ENCODE peak calls at places on chromosomes 3 and 15, in ten cellular contexts. U, L, T, C, K, A, Y, Z, N and D are unnamed samples.

GRCh38 chr3:58260261-58260731 is 22.7 kb downstream of the ABHD6 start:
- DNase-seq in L (no peak), N (no peak), U (no peak), A (peak), Z (no peak), K (no peak), T (no peak), Y (no peak), C (peak), D (no peak)

GRCh38 chr15:22839046-22839705 is 710 bp downstream of the NIPA2 start:
- DNase-seq in K (peak), U (no peak), L (no peak), A (no peak), Z (no peak), C (no peak), N (no peak), Y (no peak), T (no peak), D (no peak)

GRCh38 chr3:126494204-126494603 is 18.5 kb upstream of the ZXDC start:
- DNase-seq in T (no peak), K (peak), A (no peak), Z (no peak), N (no peak), C (no peak), Y (no peak), U (no peak), L (no peak), D (no peak)

GRCh38 chr3:34106879-34107278 is 308.4 kb downstream of the PDCD6IP start:
- DNase-seq in C (no peak), L (no peak), Y (no peak), T (no peak), Z (no peak), K (peak), U (no peak), A (peak), N (no peak), D (no peak)

GRCh38 chr3:13346481-13347389 is 73.4 kb downstream of the NUP210 start:
- DNase-seq in L (no peak), A (no peak), Y (peak), C (no peak), K (no peak), U (no peak), Z (no peak), T (no peak), N (no peak), D (no peak)

GRCh38 chr15:89023311-89023961 is 64.8 kb upstream of the ABHD2 start:
- DNase-seq in Y (no peak), C (no peak), L (no peak), A (no peak), K (no peak), T (no peak), U (no peak), N (no peak), Z (no peak), D (no peak)

GRCh38 chr3:42664443-42664814 is 10.9 kb downstream of the ZBTB47 start:
- DNase-seq in K (no peak), U (no peak), N (no peak), T (no peak), Y (peak), Z (no peak), C (no peak), A (no peak), L (no peak), D (no peak)

GRCh38 chr3:149820183-149820582 is 7.2 kb downstream of the RNF13 start:
- DNase-seq in C (no peak), Y (no peak), K (no peak), T (no peak), L (no peak), N (no peak), Z (no peak), U (no peak), A (peak), D (no peak)

GRCh38 chr3:14222900-14223594 is 44.4 kb downstream of the LSM3 start:
- DNase-seq in Z (no peak), A (no peak), Y (no peak), U (no peak), N (no peak), C (peak), T (no peak), L (no peak), K (no peak), D (no peak)

GRCh38 chr3:189146842-189147241 is 24.9 kb upstream of the TPRG1 start:
- DNase-seq in U (no peak), L (no peak), A (no peak), T (no peak), K (no peak), Y (no peak), Z (no peak), C (no peak), N (no peak), D (no peak)

GRCh38 chr3:89474333-89475130 is 367.1 kb downstream of the EPHA3 start:
- DNase-seq in T (no peak), A (no peak), Z (no peak), C (no peak), Y (no peak), U (no peak), N (no peak), K (no peak), L (no peak), D (no peak)

GRCh38 chr3:179640469-179640868 is 12.4 kb upstream of the USP13 start:
- DNase-seq in A (no peak), Y (no peak), L (no peak), U (no peak), T (no peak), C (no peak), N (no peak), Z (no peak), K (no peak), D (no peak)

GRCh38 chr3:40047406-40047805 is 238.0 kb downstream of the MYRIP start:
- DNase-seq in A (no peak), C (no peak), Y (no peak), N (no peak), L (no peak), Z (no peak), K (no peak), T (no peak), U (no peak), D (no peak)

GRCh38 chr15:101615986-101616848 is 36.0 kb downstream of the TM2D3 start:
- DNase-seq in Z (peak), C (peak), T (peak), A (peak), N (no peak), Y (peak), K (no peak), L (peak), U (no peak), D (no peak)
- H3K4me3 ChIP-seq in Z (no peak), C (peak), T (no peak), A (peak), N (peak), Y (peak), K (no peak), L (no peak), U (peak), D (no peak)

GRCh38 chr3:88219138-88219792 is 69.5 kb downstream of the C3orf38 start:
- DNase-seq in Y (no peak), K (peak), U (peak), T (peak), L (no peak), C (no peak), A (no peak), N (no peak), Z (peak), D (no peak)
- TF ChIP-seq CTCF in Y (no peak), K (peak), U (peak), T (no peak), L (peak), C (peak), A (peak), N (no peak), Z (peak), D (peak)

GRCh38 chr15:25733856-25734679 is 129.1 kb downstream of the ATP10A start:
- DNase-seq in Y (no peak), U (no peak), A (no peak), K (no peak), C (no peak), N (no peak), T (no peak), L (peak), Z (no peak), D (no peak)

GRCh38 chr15:25733036-25733855 is 129.9 kb downstream of the ATP10A start:
- DNase-seq in A (no peak), C (no peak), L (peak), K (no peak), U (no peak), N (no peak), Y (no peak), Z (no peak), T (no peak), D (no peak)

GRCh38 chr15:25735550-25736384 is 127.4 kb downstream of the ATP10A start:
- DNase-seq in Y (no peak), U (no peak), T (no peak), L (peak), N (no peak), C (no peak), K (no peak), A (no peak), Z (no peak), D (no peak)

GRCh38 chr15:25736451-25736850 is 126.7 kb downstream of the ATP10A start:
- DNase-seq in L (no peak), Z (no peak), N (no peak), A (no peak), Y (no peak), K (no peak), U (no peak), C (no peak), T (no peak), D (no peak)

DNA sequence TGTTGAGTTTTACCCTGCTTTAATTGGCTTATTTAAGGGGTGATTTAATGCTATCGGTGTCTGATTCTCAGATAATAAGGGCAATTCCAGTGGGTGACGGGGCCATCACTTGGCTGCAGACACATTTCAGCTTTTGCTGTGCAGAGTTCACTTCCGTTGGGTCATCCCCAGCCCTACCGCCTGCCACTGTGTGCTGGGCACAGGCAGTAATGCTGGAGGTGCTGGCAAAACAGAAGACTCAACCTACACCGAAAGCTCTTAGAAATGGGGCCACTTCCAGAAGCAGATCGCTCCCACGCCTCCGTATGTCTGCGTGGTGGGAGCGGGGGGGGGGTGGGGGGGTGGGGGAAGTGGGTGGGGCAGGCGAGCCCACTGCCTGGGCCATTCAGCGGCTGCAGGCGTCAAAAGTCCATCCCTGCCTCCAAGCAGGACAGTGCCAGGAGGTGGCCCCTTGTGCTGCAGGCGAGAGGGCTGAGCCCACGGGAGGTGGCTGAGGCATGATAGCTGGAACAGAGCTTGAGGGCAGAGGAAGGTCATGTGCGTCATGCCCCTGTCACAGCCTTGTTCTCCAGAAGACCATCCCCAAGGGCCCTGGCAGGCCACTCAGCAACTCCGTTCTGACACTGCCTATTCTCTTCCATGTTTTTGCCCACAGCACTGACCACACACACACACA is 128.3 kb downstream of the ATP10A start:
- DNase-seq in T (no peak), Z (no peak), A (no peak), K (no peak), U (no peak), L (peak), N (no peak), C (no peak), Y (no peak), D (no peak)
- H3K27ac ChIP-seq in T (no peak), Z (no peak), A (no peak), K (no peak), U (no peak), L (no peak), N (no peak), C (no peak), Y (no peak), D (no peak)

DNA sequence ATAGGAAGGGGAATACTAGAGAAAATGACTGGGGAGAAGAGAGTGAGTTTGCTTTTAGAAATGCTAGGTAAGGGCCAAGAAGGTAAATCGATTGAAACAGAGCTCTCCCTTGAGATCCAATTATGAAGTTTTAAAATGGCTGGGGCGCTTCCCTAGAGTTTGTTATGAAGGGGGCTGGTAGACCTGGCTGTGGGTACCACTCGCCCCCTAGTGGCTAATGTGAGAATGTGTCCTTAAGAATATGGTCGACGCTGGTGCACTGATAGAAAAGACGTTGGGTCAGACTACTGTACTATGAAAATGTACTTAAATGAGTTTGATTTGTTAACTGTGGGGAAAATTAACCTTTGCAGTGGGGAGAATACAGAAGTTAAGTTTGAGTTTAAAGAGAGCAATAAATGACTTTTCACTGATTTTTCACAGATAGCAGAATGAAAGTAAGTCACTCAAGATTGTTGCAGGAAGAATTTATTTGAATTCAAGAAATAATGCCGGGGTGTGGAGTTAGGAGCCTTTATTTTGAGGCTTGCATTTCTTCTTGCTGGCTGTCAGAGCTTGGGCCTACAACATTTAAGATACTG is 9.2 kb downstream of the TMPRSS7 start:
- DNase-seq in A (peak), Y (no peak), K (peak), N (peak), C (peak), L (no peak), T (peak), U (peak), Z (peak), D (no peak)
- H3K4me3 ChIP-seq in A (peak), Y (no peak), K (peak), N (peak), C (peak), L (no peak), T (no peak), U (no peak), Z (no peak), D (no peak)

GRCh38 chr15:101642361-101642760 is 9.8 kb downstream of the TM2D3 start:
- DNase-seq in Y (no peak), C (no peak), N (no peak), A (no peak), U (no peak), T (no peak), L (no peak), Z (no peak), K (no peak), D (no peak)
- TF ChIP-seq CTCF in Y (no peak), C (no peak), N (no peak), A (no peak), U (peak), T (no peak), L (no peak), Z (no peak), K (peak), D (no peak)

DNA sequence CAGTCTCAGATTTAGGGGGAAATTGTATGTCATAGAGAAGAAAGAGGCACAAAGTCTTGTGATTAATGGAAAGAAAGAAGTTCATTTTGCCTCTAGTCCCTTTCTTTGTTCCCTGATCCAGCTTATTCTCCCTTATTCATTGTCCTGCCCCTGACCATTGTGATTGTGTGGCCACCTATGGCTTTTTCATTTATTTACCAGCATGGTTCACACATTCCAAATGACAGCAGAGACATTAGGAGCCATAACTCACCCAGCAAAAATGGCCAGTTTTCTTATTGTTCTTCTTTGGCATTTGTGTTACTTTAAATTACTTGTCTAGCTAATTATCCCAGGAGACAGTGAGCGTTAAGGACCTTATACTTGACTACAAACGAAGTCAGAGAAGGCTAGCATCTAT is 36.3 kb upstream of the SGO1 start:
- DNase-seq in Z (no peak), U (no peak), T (no peak), K (no peak), A (no peak), N (no peak), L (no peak), Y (no peak), C (no peak), D (no peak)
- H3K27ac ChIP-seq in Z (no peak), U (no peak), T (no peak), K (no peak), A (no peak), N (no peak), L (no peak), Y (no peak), C (no peak), D (no peak)

DNA sequence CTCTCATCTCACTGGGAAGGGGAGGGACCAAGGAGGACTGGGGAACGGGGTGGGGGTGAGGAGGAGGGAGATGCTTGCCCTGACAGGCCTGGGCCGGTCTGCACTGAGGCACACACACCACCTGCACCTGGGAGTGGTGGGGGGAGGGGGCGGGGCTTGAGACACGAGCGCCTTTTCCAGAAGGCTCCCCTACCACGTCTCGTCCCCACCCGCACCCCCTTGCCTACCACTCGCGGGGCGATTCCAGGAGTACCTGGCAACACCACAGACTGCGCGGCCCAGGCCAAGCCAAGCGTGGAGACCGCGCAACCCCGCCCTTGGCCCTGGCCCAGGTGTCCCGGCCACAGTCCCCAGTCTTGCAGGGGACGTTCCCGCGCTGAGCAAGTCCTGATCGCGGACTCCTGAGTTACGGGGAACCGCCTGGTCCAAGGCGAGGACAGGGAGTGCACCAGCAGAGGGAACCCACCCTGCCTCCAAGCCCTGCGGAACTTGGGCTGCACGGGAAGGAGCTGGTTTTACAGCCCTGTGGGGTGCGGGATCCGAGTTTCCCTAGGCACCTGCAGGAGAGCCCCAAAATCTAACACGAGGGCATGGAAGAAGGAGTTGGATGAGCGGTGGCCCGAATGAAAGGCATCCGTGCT is 68.1 kb upstream of the SH3GL3 start:
- DNase-seq in A (peak), T (no peak), Y (no peak), C (peak), Z (peak), U (no peak), N (no peak), L (no peak), K (no peak), D (peak)
- H3K4me3 ChIP-seq in A (peak), T (no peak), Y (no peak), C (peak), Z (no peak), U (no peak), N (peak), L (no peak), K (no peak), D (peak)

GRCh38 chr15:32993285-32993684 is 201.2 kb downstream of the FMN1 start:
- DNase-seq in T (no peak), N (no peak), L (no peak), Y (no peak), C (no peak), A (no peak), K (no peak), Z (no peak), U (no peak), D (no peak)
- TF ChIP-seq CTCF in T (no peak), N (no peak), L (no peak), Y (no peak), C (no peak), A (no peak), K (peak), Z (no peak), U (peak), D (peak)

GRCh38 chr15:95603802-95604201 is 726.7 kb upstream of the NR2F2 start:
- DNase-seq in T (no peak), L (no peak), C (no peak), Y (no peak), U (no peak), Z (no peak), N (no peak), A (no peak), K (no peak), D (no peak)
- H3K27ac ChIP-seq in T (no peak), L (no peak), C (no peak), Y (no peak), U (no peak), Z (no peak), N (peak), A (no peak), K (no peak), D (no peak)